ENCODE peak calls at places on chromosomes 1 and 21, in seven cellular contexts. One of them, this sample, is unnamed.
A peak's percentile ranks its signal among the peaks of the same experiment; 100 is the strongest.

GRCh38 chr1:25737151-25737550 is 62.8 kb upstream of the SELENON start:
- DNase-seq in brain microvascular endothelial cell: no peak
- DNase-seq in right lobe of liver: peak; percentile 38
- DNase-seq in SJSA1: no peak
- DNase-seq in CD8-positive, alpha-beta T cell: no peak
- DNase-seq in ovary: no peak
- DNase-seq in cardiac muscle cell: no peak
- DNase-seq in this sample: no peak

GRCh38 chr1:18088077-18088594 is 19.5 kb upstream of the IGSF21 start:
- DNase-seq in cardiac muscle cell: no peak
- DNase-seq in right lobe of liver: no peak
- DNase-seq in brain microvascular endothelial cell: no peak
- DNase-seq in CD8-positive, alpha-beta T cell: no peak
- DNase-seq in SJSA1: no peak
- DNase-seq in ovary: no peak
- DNase-seq in this sample: no peak

GRCh38 chr1:1296070-1297061 is 11.4 kb downstream of the ACAP3 start:
- DNase-seq in ovary: no peak
- DNase-seq in cardiac muscle cell: no peak
- DNase-seq in CD8-positive, alpha-beta T cell: no peak
- DNase-seq in right lobe of liver: no peak
- DNase-seq in brain microvascular endothelial cell: no peak
- DNase-seq in SJSA1: no peak
- DNase-seq in this sample: no peak

GRCh38 chr1:221085712-221086111 is 206.5 kb downstream of the HLX start:
- DNase-seq in CD8-positive, alpha-beta T cell: no peak
- DNase-seq in ovary: no peak
- DNase-seq in SJSA1: no peak
- DNase-seq in right lobe of liver: no peak
- DNase-seq in brain microvascular endothelial cell: no peak
- DNase-seq in cardiac muscle cell: no peak
- DNase-seq in this sample: no peak

GRCh38 chr1:228548788-228549187 is 61.6 kb downstream of the RNF187 start:
- DNase-seq in ovary: no peak
- DNase-seq in cardiac muscle cell: no peak
- DNase-seq in CD8-positive, alpha-beta T cell: no peak
- DNase-seq in SJSA1: no peak
- DNase-seq in right lobe of liver: no peak
- DNase-seq in brain microvascular endothelial cell: no peak
- DNase-seq in this sample: no peak

GRCh38 chr1:42336978-42337377 is 1.9 kb upstream of the FOXJ3 start:
- DNase-seq in ovary: no peak
- DNase-seq in brain microvascular endothelial cell: no peak
- DNase-seq in CD8-positive, alpha-beta T cell: no peak
- DNase-seq in cardiac muscle cell: no peak
- DNase-seq in SJSA1: no peak
- DNase-seq in right lobe of liver: no peak
- DNase-seq in this sample: no peak

GRCh38 chr1:168719306-168720111 is 9.5 kb downstream of the DPT start:
- DNase-seq in cardiac muscle cell: peak; percentile 18
- DNase-seq in ovary: no peak
- DNase-seq in brain microvascular endothelial cell: no peak
- DNase-seq in CD8-positive, alpha-beta T cell: no peak
- DNase-seq in SJSA1: no peak
- DNase-seq in right lobe of liver: no peak
- DNase-seq in this sample: no peak

GRCh38 chr1:227786673-227787512 is 28.6 kb upstream of the PRSS38 start:
- DNase-seq in brain microvascular endothelial cell: no peak
- DNase-seq in cardiac muscle cell: no peak
- DNase-seq in CD8-positive, alpha-beta T cell: no peak
- DNase-seq in ovary: peak; percentile 46
- DNase-seq in SJSA1: no peak
- DNase-seq in right lobe of liver: peak; percentile 46
- DNase-seq in this sample: no peak

GRCh38 chr1:236156512-236157208 is 14.3 kb downstream of the GPR137B start:
- DNase-seq in ovary: no peak
- DNase-seq in CD8-positive, alpha-beta T cell: peak; percentile 58
- DNase-seq in SJSA1: no peak
- DNase-seq in brain microvascular endothelial cell: no peak
- DNase-seq in cardiac muscle cell: no peak
- DNase-seq in right lobe of liver: no peak
- DNase-seq in this sample: no peak

GRCh38 chr1:6445062-6445763 is 20.6 kb downstream of the ESPN start:
- DNase-seq in ovary: no peak
- DNase-seq in cardiac muscle cell: peak; percentile 57
- DNase-seq in right lobe of liver: peak; percentile 86
- DNase-seq in CD8-positive, alpha-beta T cell: peak; percentile 50
- DNase-seq in SJSA1: no peak
- DNase-seq in brain microvascular endothelial cell: no peak
- DNase-seq in this sample: no peak

GRCh38 chr1:59560807-59561450 is 253.8 kb upstream of the HOOK1 start:
- DNase-seq in right lobe of liver: no peak
- DNase-seq in ovary: no peak
- DNase-seq in CD8-positive, alpha-beta T cell: no peak
- DNase-seq in SJSA1: no peak
- DNase-seq in cardiac muscle cell: no peak
- DNase-seq in brain microvascular endothelial cell: no peak
- DNase-seq in this sample: no peak

GRCh38 chr21:14500873-14501272 is 45.2 kb downstream of the SAMSN1 start:
- DNase-seq in SJSA1: no peak
- DNase-seq in cardiac muscle cell: no peak
- DNase-seq in CD8-positive, alpha-beta T cell: no peak
- DNase-seq in brain microvascular endothelial cell: no peak
- DNase-seq in ovary: no peak
- DNase-seq in right lobe of liver: no peak
- DNase-seq in this sample: no peak

GRCh38 chr1:35777109-35777508 is 7.3 kb upstream of the CLSPN start:
- DNase-seq in right lobe of liver: no peak
- DNase-seq in CD8-positive, alpha-beta T cell: no peak
- DNase-seq in cardiac muscle cell: no peak
- DNase-seq in ovary: no peak
- DNase-seq in SJSA1: no peak
- DNase-seq in brain microvascular endothelial cell: no peak
- DNase-seq in this sample: no peak
- H3K27me3 ChIP-seq in right lobe of liver: no peaks in the 10 kb centered on the region
- H3K27me3 ChIP-seq in CD8-positive, alpha-beta T cell: no peaks in the 10 kb centered on the region
- H3K27me3 ChIP-seq in cardiac muscle cell: no peaks in the 10 kb centered on the region
- H3K27me3 ChIP-seq in ovary: no peaks in the 10 kb centered on the region
- H3K27me3 ChIP-seq in SJSA1: no peaks in the 10 kb centered on the region
- H3K27me3 ChIP-seq in brain microvascular endothelial cell: no peaks in the 10 kb centered on the region
- H3K27me3 ChIP-seq in this sample: no peaks in the 10 kb centered on the region

GRCh38 chr1:157219600-157219999 is 81.4 kb upstream of the ETV3 start:
- DNase-seq in CD8-positive, alpha-beta T cell: no peak
- DNase-seq in cardiac muscle cell: no peak
- DNase-seq in ovary: no peak
- DNase-seq in SJSA1: no peak
- DNase-seq in brain microvascular endothelial cell: no peak
- DNase-seq in right lobe of liver: no peak
- DNase-seq in this sample: no peak
- H3K27me3 ChIP-seq in CD8-positive, alpha-beta T cell: no peaks in the 10 kb centered on the region
- H3K27me3 ChIP-seq in cardiac muscle cell: no peaks in the 10 kb centered on the region
- H3K27me3 ChIP-seq in ovary: no peaks in the 10 kb centered on the region
- H3K27me3 ChIP-seq in SJSA1: no peaks in the 10 kb centered on the region
- H3K27me3 ChIP-seq in brain microvascular endothelial cell: no peaks in the 10 kb centered on the region
- H3K27me3 ChIP-seq in right lobe of liver: no peaks in the 10 kb centered on the region
- H3K27me3 ChIP-seq in this sample: no peaks in the 10 kb centered on the region

GRCh38 chr1:51469518-51469917 is 49.5 kb downstream of the EPS15 start:
- DNase-seq in brain microvascular endothelial cell: no peak
- DNase-seq in cardiac muscle cell: no peak
- DNase-seq in right lobe of liver: no peak
- DNase-seq in CD8-positive, alpha-beta T cell: no peak
- DNase-seq in ovary: no peak
- DNase-seq in SJSA1: no peak
- DNase-seq in this sample: no peak

GRCh38 chr1:51472349-51472748 is 46.7 kb downstream of the EPS15 start:
- DNase-seq in ovary: no peak
- DNase-seq in CD8-positive, alpha-beta T cell: no peak
- DNase-seq in brain microvascular endothelial cell: no peak
- DNase-seq in right lobe of liver: no peak
- DNase-seq in cardiac muscle cell: peak; percentile 54
- DNase-seq in SJSA1: no peak
- DNase-seq in this sample: no peak

DNA sequence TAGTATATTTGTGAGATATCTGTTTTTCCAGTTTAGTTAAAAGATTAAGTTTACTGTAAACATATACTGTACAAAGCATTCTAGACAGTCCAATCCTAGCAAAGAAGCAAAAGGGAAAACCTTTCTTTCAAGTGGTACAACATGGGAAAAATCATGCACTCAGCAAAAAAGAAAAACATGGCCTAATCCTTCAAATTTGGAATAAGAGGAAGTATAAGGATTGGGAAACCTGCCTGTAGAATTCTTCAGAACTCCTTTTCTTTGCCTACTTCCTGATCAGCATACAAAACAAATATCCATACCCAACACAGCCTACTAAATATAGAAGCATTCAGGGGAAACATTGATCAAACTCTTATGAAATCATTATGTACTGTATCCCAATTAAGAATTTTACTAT is 45.4 kb downstream of the EPS15 start:
- DNase-seq in cardiac muscle cell: no peak
- DNase-seq in brain microvascular endothelial cell: no peak
- DNase-seq in SJSA1: no peak
- DNase-seq in right lobe of liver: no peak
- DNase-seq in CD8-positive, alpha-beta T cell: no peak
- DNase-seq in ovary: no peak
- DNase-seq in this sample: no peak
- H3K27me3 ChIP-seq in cardiac muscle cell: no peaks in the 10 kb centered on the region
- H3K27me3 ChIP-seq in brain microvascular endothelial cell: no peaks in the 10 kb centered on the region
- H3K27me3 ChIP-seq in SJSA1: no peaks in the 10 kb centered on the region
- H3K27me3 ChIP-seq in right lobe of liver: no peaks in the 10 kb centered on the region
- H3K27me3 ChIP-seq in CD8-positive, alpha-beta T cell: no peaks in the 10 kb centered on the region
- H3K27me3 ChIP-seq in ovary: no peaks in the 10 kb centered on the region
- H3K27me3 ChIP-seq in this sample: no peaks in the 10 kb centered on the region

GRCh38 chr1:4736254-4736653 is 81.8 kb downstream of the AJAP1 start:
- DNase-seq in SJSA1: no peak
- DNase-seq in right lobe of liver: no peak
- DNase-seq in brain microvascular endothelial cell: no peak
- DNase-seq in ovary: no peak
- DNase-seq in cardiac muscle cell: no peak
- DNase-seq in CD8-positive, alpha-beta T cell: no peak
- DNase-seq in this sample: no peak
- H3K27me3 ChIP-seq in SJSA1: no peaks in the 10 kb centered on the region
- H3K27me3 ChIP-seq in right lobe of liver: no peaks in the 10 kb centered on the region
- H3K27me3 ChIP-seq in brain microvascular endothelial cell: no peaks in the 10 kb centered on the region
- H3K27me3 ChIP-seq in ovary: no peaks in the 10 kb centered on the region
- H3K27me3 ChIP-seq in cardiac muscle cell: no peaks in the 10 kb centered on the region
- H3K27me3 ChIP-seq in CD8-positive, alpha-beta T cell: no peaks in the 10 kb centered on the region
- H3K27me3 ChIP-seq in this sample: no peaks in the 10 kb centered on the region

GRCh38 chr1:111989531-111990025 is at the start of gene KCND3:
- DNase-seq in cardiac muscle cell: peak; percentile 40
- DNase-seq in ovary: peak; percentile 25
- DNase-seq in brain microvascular endothelial cell: no peak
- DNase-seq in right lobe of liver: peak; percentile 64
- DNase-seq in CD8-positive, alpha-beta T cell: no peak
- DNase-seq in SJSA1: no peak
- DNase-seq in this sample: no peak
- H3K27me3 ChIP-seq in cardiac muscle cell: peaks cover 96% of the 10 kb centered on the region
- H3K27me3 ChIP-seq in ovary: no peaks in the 10 kb centered on the region
- H3K27me3 ChIP-seq in brain microvascular endothelial cell: peaks cover 47% of the 10 kb centered on the region
- H3K27me3 ChIP-seq in right lobe of liver: no peaks in the 10 kb centered on the region
- H3K27me3 ChIP-seq in CD8-positive, alpha-beta T cell: peaks cover 18% of the 10 kb centered on the region
- H3K27me3 ChIP-seq in SJSA1: peaks cover 62% of the 10 kb centered on the region
- H3K27me3 ChIP-seq in this sample: peaks cover 4% of the 10 kb centered on the region

GRCh38 chr1:100536031-100536430 is 1.9 kb upstream of the GPR88 start:
- DNase-seq in SJSA1: no peak
- DNase-seq in cardiac muscle cell: no peak
- DNase-seq in ovary: no peak
- DNase-seq in CD8-positive, alpha-beta T cell: no peak
- DNase-seq in right lobe of liver: no peak
- DNase-seq in brain microvascular endothelial cell: no peak
- DNase-seq in this sample: no peak
- H3K27me3 ChIP-seq in SJSA1: peaks cover 43% of the 10 kb centered on the region
- H3K27me3 ChIP-seq in cardiac muscle cell: peaks cover 62% of the 10 kb centered on the region
- H3K27me3 ChIP-seq in ovary: no peaks in the 10 kb centered on the region
- H3K27me3 ChIP-seq in CD8-positive, alpha-beta T cell: peaks cover 12% of the 10 kb centered on the region
- H3K27me3 ChIP-seq in right lobe of liver: no peaks in the 10 kb centered on the region
- H3K27me3 ChIP-seq in brain microvascular endothelial cell: no peaks in the 10 kb centered on the region
- H3K27me3 ChIP-seq in this sample: peaks cover under 1% of the 10 kb centered on the region

GRCh38 chr1:157628773-157629172 is 30.9 kb upstream of the FCRL4 start:
- DNase-seq in CD8-positive, alpha-beta T cell: no peak
- DNase-seq in right lobe of liver: no peak
- DNase-seq in SJSA1: no peak
- DNase-seq in brain microvascular endothelial cell: no peak
- DNase-seq in ovary: no peak
- DNase-seq in cardiac muscle cell: no peak
- DNase-seq in this sample: no peak
- H3K27me3 ChIP-seq in CD8-positive, alpha-beta T cell: no peaks in the 10 kb centered on the region
- H3K27me3 ChIP-seq in right lobe of liver: no peaks in the 10 kb centered on the region
- H3K27me3 ChIP-seq in SJSA1: peaks cover 5% of the 10 kb centered on the region
- H3K27me3 ChIP-seq in brain microvascular endothelial cell: no peaks in the 10 kb centered on the region
- H3K27me3 ChIP-seq in ovary: no peaks in the 10 kb centered on the region
- H3K27me3 ChIP-seq in cardiac muscle cell: no peaks in the 10 kb centered on the region
- H3K27me3 ChIP-seq in this sample: no peaks in the 10 kb centered on the region

DNA sequence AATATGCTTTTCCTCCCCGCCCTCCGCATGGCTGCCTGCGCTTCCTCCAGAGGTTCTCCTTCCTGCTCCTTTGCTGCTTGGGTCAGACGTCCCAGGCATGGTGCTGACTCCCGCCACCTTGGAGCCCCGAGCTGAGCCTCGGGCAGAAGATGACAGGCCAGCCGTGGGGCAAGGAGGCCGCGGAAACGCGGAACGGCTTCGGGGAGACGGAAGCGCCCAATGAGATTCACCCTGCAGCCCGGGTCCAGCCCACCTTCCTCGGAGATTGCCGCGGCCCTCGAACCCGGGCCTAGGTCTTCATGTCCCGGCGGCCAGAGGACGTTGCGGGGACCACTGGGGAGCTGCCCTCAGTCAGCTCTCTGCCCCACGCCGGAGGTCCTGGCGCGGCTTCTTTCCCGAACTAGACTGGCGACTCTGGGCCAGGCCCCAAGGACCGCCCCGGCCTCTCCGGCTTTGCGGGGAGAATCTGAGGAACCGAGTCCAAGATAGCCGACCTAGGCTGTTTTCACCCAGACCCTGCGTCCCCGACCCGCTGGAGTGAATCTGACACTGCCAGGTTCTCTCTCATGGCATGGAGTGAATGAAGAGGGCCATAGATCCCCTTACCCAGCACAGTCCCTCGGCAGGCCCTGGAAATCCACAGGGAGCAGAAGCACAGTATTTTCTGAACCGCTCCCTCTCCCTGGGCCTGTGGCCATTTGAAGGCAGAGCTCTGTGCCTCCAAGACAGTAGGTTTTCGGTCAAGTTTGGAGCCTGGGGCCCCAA is 9.8 kb upstream of the BARHL2 start:
- DNase-seq in CD8-positive, alpha-beta T cell: no peak
- DNase-seq in SJSA1: no peak
- DNase-seq in ovary: no peak
- DNase-seq in brain microvascular endothelial cell: no peak
- DNase-seq in right lobe of liver: no peak
- DNase-seq in cardiac muscle cell: no peak
- DNase-seq in this sample: no peak
- H3K27me3 ChIP-seq in CD8-positive, alpha-beta T cell: peaks cover 85% of the 10 kb centered on the region
- H3K27me3 ChIP-seq in SJSA1: peaks cover 23% of the 10 kb centered on the region
- H3K27me3 ChIP-seq in ovary: peaks cover 3% of the 10 kb centered on the region
- H3K27me3 ChIP-seq in brain microvascular endothelial cell: peaks cover 98% of the 10 kb centered on the region
- H3K27me3 ChIP-seq in right lobe of liver: peaks cover 79% of the 10 kb centered on the region
- H3K27me3 ChIP-seq in cardiac muscle cell: peaks cover 100% of the 10 kb centered on the region
- H3K27me3 ChIP-seq in this sample: peaks cover 84% of the 10 kb centered on the region

GRCh38 chr21:36744560-36745231 is 45.8 kb downstream of the SIM2 start:
- DNase-seq in ovary: no peak
- DNase-seq in CD8-positive, alpha-beta T cell: no peak
- DNase-seq in cardiac muscle cell: no peak
- DNase-seq in right lobe of liver: no peak
- DNase-seq in SJSA1: no peak
- DNase-seq in brain microvascular endothelial cell: no peak
- DNase-seq in this sample: no peak
- H3K27me3 ChIP-seq in ovary: no peaks in the 10 kb centered on the region
- H3K27me3 ChIP-seq in CD8-positive, alpha-beta T cell: peaks cover 6% of the 10 kb centered on the region
- H3K27me3 ChIP-seq in cardiac muscle cell: peaks cover 27% of the 10 kb centered on the region
- H3K27me3 ChIP-seq in right lobe of liver: no peaks in the 10 kb centered on the region
- H3K27me3 ChIP-seq in SJSA1: no peaks in the 10 kb centered on the region
- H3K27me3 ChIP-seq in brain microvascular endothelial cell: no peaks in the 10 kb centered on the region
- H3K27me3 ChIP-seq in this sample: no peaks in the 10 kb centered on the region